ENCODE peak calls at places on chromosomes 2 and 18, in five cellular contexts. U is lower lobe of right lung, L is endodermal cell, P is SW480, O is colonic mucosa. B is an unnamed sample.

GRCh38 chr2:133326651-133327397 is 241.4 kb downstream of the NCKAP5 start:
- DNase-seq in U (no peak), L (no peak), P (no peak), O (no peak), B (no peak)

GRCh38 chr18:11909081-11909410 is 929 bp upstream of the MPPE1 start:
- DNase-seq in U (no peak), L (no peak), P (no peak), O (no peak), B (peak)

GRCh38 chr2:45014016-45014702 is 4.9 kb upstream of the SIX2 start:
- DNase-seq in U (no peak), L (peak), P (peak), O (no peak), B (peak)

GRCh38 chr2:11750422-11750821 is 4.0 kb downstream of the LPIN1 start:
- DNase-seq in U (no peak), L (no peak), P (peak), O (no peak), B (peak)

GRCh38 chr2:48883661-48884060 is 128.1 kb upstream of the LHCGR start:
- DNase-seq in U (no peak), L (no peak), P (no peak), O (no peak), B (no peak)

GRCh38 chr2:173184031-173185004 is 108.7 kb downstream of the MAP3K20 start:
- DNase-seq in U (no peak), L (peak), P (no peak), O (peak), B (no peak)

GRCh38 chr18:34514238-34514637 is 195.9 kb upstream of the DTNA start:
- DNase-seq in U (no peak), L (no peak), P (no peak), O (no peak), B (no peak)

GRCh38 chr18:64097497-64097896 is 51.4 kb downstream of the LINC00305 start:
- DNase-seq in U (no peak), L (no peak), P (no peak), O (no peak), B (no peak)

GRCh38 chr2:27316655-27317412 is 6.1 kb downstream of the MPV17 start:
- DNase-seq in U (no peak), L (no peak), P (no peak), O (no peak), B (no peak)

GRCh38 chr2:65662654-65663432 is 230.4 kb upstream of the SPRED2 start:
- DNase-seq in U (no peak), L (no peak), P (peak), O (no peak), B (no peak)

GRCh38 chr2:19251554-19251953 is 106.9 kb downstream of the OSR1 start:
- DNase-seq in U (no peak), L (no peak), P (no peak), O (no peak), B (no peak)

GRCh38 chr18:48943736-48944527 is 6.8 kb downstream of the SMAD7 start:
- DNase-seq in U (no peak), L (no peak), P (peak), O (peak), B (no peak)

GRCh38 chr2:109324859-109325258 is 195.9 kb downstream of the SH3RF3 start:
- DNase-seq in U (no peak), L (no peak), P (no peak), O (peak), B (no peak)

GRCh38 chr18:73045037-73045436 is 177.2 kb upstream of the NETO1 start:
- DNase-seq in U (no peak), L (no peak), P (no peak), O (no peak), B (no peak)